ENCODE peak calls at places on chromosome 4, in six cellular contexts. E is IMR-90, W is mesendoderm, Z is H9, A is mesenchymal stem cell, Q is H1. O is an unnamed sample.
A peak's percentile ranks its signal among the peaks of the same experiment; 100 is the strongest.

GRCh38 chr4:6516762-6517161 is 44.3 kb upstream of the PPP2R2C start:
- DNase-seq in E (no peak), W (no peak), Z (no peak), A (no peak), Q (no peak), O (no peak)

GRCh38 chr4:36651253-36651652 is 369.8 kb downstream of the DTHD1 start:
- DNase-seq in E (no peak), W (no peak), Z (no peak), A (no peak), Q (no peak), O (no peak)

GRCh38 chr4:40630335-40631021 is 814 bp upstream of the RBM47 start:
- DNase-seq in E (no peak), W (peak; percentile 86), Z (peak; percentile 81), A (no peak), Q (peak; percentile 76), O (no peak)

GRCh38 chr4:142350886-142351285 is 495.2 kb downstream of the INPP4B start:
- DNase-seq in E (peak; percentile 50), W (no peak), Z (no peak), A (no peak), Q (no peak), O (no peak)

GRCh38 chr4:169707958-169708643 is 49.6 kb downstream of the HPF1 start:
- DNase-seq in E (peak; percentile 31), W (no peak), Z (no peak), A (no peak), Q (no peak), O (no peak)

GRCh38 chr4:95129708-95130343 is 372.1 kb downstream of the BMPR1B start:
- DNase-seq in E (peak; percentile 99), W (peak; percentile 33), Z (no peak), A (peak; percentile 99), Q (no peak), O (no peak)

GRCh38 chr4:4923208-4923607 is 63.7 kb downstream of the MSX1 start:
- DNase-seq in E (no peak), W (peak; percentile 28), Z (no peak), A (no peak), Q (no peak), O (no peak)

GRCh38 chr4:113781439-113782040 is 20.0 kb upstream of the CAMK2D start:
- DNase-seq in E (peak; percentile 55), W (peak; percentile 20), Z (no peak), A (peak; percentile 41), Q (no peak), O (no peak)

GRCh38 chr4:179465131-179465797 is 2023.0 kb upstream of the AGA start:
- DNase-seq in E (peak; percentile 34), W (peak; percentile 83), Z (peak; percentile 52), A (peak; percentile 17), Q (no peak), O (no peak)

GRCh38 chr4:38818441-38818976 is 13.9 kb upstream of the TLR1 start:
- DNase-seq in E (no peak), W (no peak), Z (no peak), A (no peak), Q (no peak), O (no peak)

GRCh38 chr4:12555011-12555410 is 929.1 kb downstream of the RAB28 start:
- DNase-seq in E (no peak), W (no peak), Z (no peak), A (peak; percentile 75), Q (no peak), O (no peak)

GRCh38 chr4:164937576-164938270 is 39.7 kb downstream of the TRIM61 start:
- DNase-seq in E (peak; percentile 18), W (peak; percentile 70), Z (peak; percentile 65), A (peak; percentile 13), Q (no peak), O (no peak)

GRCh38 chr4:141248029-141248428 is 27.3 kb downstream of the ZNF330 start:
- DNase-seq in E (peak; percentile 71), W (no peak), Z (no peak), A (peak; percentile 70), Q (no peak), O (no peak)

GRCh38 chr4:2942037-2942531 is 21.1 kb downstream of the NOP14 start:
- DNase-seq in E (no peak), W (no peak), Z (no peak), A (no peak), Q (no peak), O (no peak)

GRCh38 chr4:90857081-90857820 is 730.1 kb downstream of the CCSER1 start:
- DNase-seq in E (no peak), W (no peak), Z (no peak), A (no peak), Q (no peak), O (no peak)

GRCh38 chr4:2651998-2652397 is 104.1 kb downstream of the TNIP2 start:
- DNase-seq in E (no peak), W (no peak), Z (no peak), A (no peak), Q (no peak), O (no peak)

GRCh38 chr4:182978152-182978827 is 61.1 kb upstream of the DCTD start:
- DNase-seq in E (peak; percentile 62), W (peak; percentile 21), Z (no peak), A (peak; percentile 51), Q (no peak), O (no peak)

GRCh38 chr4:47915378-47915777 is 995 bp upstream of the NFXL1 start:
- DNase-seq in E (no peak), W (no peak), Z (no peak), A (no peak), Q (no peak), O (no peak)

GRCh38 chr4:47913328-47913727 is 1.1 kb downstream of the NFXL1 start:
- DNase-seq in E (peak; percentile 34), W (peak; percentile 49), Z (no peak), A (peak; percentile 26), Q (no peak), O (no peak)

GRCh38 chr4:47914926-47915237 is 499 bp upstream of the NFXL1 start:
- DNase-seq in E (no peak), W (no peak), Z (no peak), A (no peak), Q (no peak), O (no peak)

GRCh38 chr4:47913858-47914218 is 545 bp downstream of the NFXL1 start:
- DNase-seq in E (no peak), W (peak; percentile 73), Z (peak; percentile 59), A (peak; percentile 26), Q (peak; percentile 73), O (no peak)

DNA sequence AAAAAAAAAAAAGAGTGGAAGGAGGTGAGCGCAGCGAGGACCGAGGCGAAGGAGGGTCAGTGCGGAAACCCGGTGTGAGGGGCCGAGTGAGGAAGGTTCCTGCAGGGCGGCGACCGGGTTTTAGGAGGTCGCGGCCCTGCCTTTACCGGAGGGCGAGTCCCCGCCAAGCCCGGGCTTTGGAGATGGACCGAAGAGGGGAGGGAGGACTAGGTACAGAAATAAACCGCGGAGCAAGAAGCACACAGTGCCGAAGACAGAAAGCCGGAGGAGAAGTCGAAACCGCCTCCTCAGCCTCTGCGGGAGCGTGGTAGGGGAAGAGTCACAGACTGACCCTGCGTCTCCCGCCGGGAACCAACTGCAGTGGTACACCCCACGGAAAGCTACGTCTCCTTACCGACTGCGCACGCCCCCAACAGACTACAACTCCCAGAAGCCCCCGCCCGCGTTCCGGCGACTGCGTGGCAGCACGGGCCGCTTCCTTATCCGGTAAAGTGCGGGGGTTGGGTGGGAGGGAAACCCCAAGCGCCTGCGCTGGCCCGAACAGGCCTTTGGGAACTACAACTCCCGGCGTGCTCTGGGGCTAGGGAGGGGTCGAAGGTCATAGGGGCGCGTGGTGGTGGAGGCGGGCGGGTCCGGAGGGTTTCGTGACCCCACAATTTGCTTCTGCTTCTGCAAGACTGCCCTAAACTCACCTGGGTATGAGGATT is at the start of gene NFXL1:
- DNase-seq in E (peak; percentile 96), W (peak; percentile 98), Z (peak; percentile 98), A (peak; percentile 97), Q (peak; percentile 92), O (peak; percentile 91)
- H2BK5ac ChIP-seq in E (peak within 1 kb of the TSS; percentile 45), W (peak within 1 kb of the TSS; percentile 78), Z (no peak within 1 kb of the TSS), A (no peak within 1 kb of the TSS), Q (peak within 1 kb of the TSS; percentile 84), O (no peak within 1 kb of the TSS)

GRCh38 chr4:24240655-24241054 is 343.7 kb downstream of the DHX15 start:
- DNase-seq in E (no peak), W (peak; percentile 67), Z (peak; percentile 37), A (no peak), Q (no peak), O (no peak)

GRCh38 chr4:24234288-24234848 is 344.5 kb upstream of the PPARGC1A start:
- DNase-seq in E (no peak), W (no peak), Z (no peak), A (no peak), Q (no peak), O (no peak)

GRCh38 chr4:24235609-24236008 is 345.8 kb upstream of the PPARGC1A start:
- DNase-seq in E (peak; percentile 12), W (no peak), Z (no peak), A (no peak), Q (no peak), O (no peak)

GRCh38 chr4:24236532-24236931 is 346.7 kb upstream of the PPARGC1A start:
- DNase-seq in E (peak; percentile 34), W (no peak), Z (no peak), A (peak; percentile 20), Q (no peak), O (no peak)

DNA sequence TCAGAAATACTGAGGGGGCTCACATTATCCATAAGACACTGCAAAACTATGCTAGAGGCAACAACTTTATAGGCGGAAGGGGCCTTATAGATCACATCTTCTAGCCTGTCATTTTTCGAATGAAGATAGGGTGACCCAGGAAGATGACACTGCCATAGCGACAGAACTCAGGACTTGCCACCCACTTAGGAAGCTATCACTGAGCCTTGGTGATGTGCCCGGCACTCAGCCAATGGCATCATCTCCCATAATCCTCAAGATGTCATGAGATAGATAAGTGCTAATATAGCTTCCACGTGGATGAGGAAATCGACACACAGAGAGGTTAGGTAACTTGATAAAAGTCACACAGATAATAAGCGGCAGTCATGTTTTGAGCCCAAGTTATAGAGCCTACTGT is 346.6 kb downstream of the DHX15 start:
- DNase-seq in E (no peak), W (no peak), Z (no peak), A (no peak), Q (no peak), O (no peak)
- H3K4ac ChIP-seq in E (no peak overlapping the region), W (no peak overlapping the region), Z (no peak overlapping the region), A (no peak overlapping the region), Q (no peak overlapping the region), O (no peak overlapping the region)

DNA sequence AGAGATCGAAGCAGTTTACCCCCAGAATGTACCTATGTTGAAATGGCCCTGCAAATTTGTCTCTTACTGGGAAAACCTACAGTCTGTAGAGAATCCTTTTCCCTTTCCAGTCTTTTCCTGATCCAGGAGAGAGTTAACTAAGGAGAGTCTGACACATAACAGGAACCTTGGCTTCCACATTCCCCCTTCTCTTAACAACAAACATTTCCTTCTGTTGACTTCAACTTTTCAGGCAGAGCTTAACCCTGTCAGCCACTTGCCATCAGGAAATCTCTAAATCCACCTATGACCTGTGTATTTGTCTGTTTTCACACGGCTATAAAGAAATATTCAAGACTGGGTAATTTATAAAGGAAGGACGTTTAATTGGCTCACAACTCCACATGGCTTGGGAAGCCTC is 45.6 kb upstream of the GPR78 start:
- DNase-seq in E (no peak), W (peak; percentile 39), Z (no peak), A (no peak), Q (no peak), O (no peak)
- H3K79me1 ChIP-seq in E (no peaks in the 10 kb centered on the region), W (no peaks in the 10 kb centered on the region), Z (no peaks in the 10 kb centered on the region), A (no peaks in the 10 kb centered on the region), Q (no peaks in the 10 kb centered on the region), O (no peaks in the 10 kb centered on the region)

DNA sequence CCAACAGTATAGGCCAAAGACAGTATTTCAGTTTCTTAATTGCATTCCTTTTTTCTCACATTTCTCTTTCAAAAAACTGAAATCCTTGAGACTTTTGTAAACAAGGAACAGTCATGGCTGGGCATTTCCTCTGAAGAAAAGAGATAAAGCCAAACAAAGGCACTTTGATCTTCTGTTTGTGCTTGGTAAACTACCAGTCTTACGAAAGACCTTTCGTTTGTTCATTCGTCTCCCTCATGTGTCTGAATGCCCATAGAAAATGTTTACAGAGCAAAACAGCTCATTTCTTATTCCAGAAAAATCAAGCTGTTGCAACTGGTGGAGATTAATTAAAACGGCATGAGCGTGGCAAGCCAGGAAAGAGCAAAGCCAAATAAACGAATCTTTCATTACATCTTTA is 178.0 kb downstream of the GASK1B start:
- DNase-seq in E (no peak), W (peak; percentile 12), Z (no peak), A (peak; percentile 50), Q (no peak), O (no peak)
- H2BK5ac ChIP-seq in E (peak overlapping the region; percentile 67), W (no peak overlapping the region), Z (no peak overlapping the region), A (no peak overlapping the region), Q (no peak overlapping the region), O (no peak overlapping the region)